ENCODE peak calls at places on chromosomes 2 and 18, in four cellular contexts. One of them, this sample, is unnamed.

GRCh38 chr2:194822657-194823056 is 834.4 kb upstream of the SLC39A10 start:
- DNase-seq in endothelial cell of umbilical vein: no peak
- DNase-seq in keratinocyte: no peak
- DNase-seq in K562: no peak
- DNase-seq in this sample: no peak

GRCh38 chr2:137287934-137288639 is 522.7 kb downstream of the THSD7B start:
- DNase-seq in endothelial cell of umbilical vein: no peak
- DNase-seq in keratinocyte: no peak
- DNase-seq in K562: no peak
- DNase-seq in this sample: no peak

GRCh38 chr2:188628989-188629889 is 337.6 kb downstream of the GULP1 start:
- DNase-seq in endothelial cell of umbilical vein: peak; percentile 11
- DNase-seq in keratinocyte: no peak
- DNase-seq in K562: no peak
- DNase-seq in this sample: peak; percentile 67

GRCh38 chr2:225464346-225465025 is 65.0 kb downstream of the NYAP2 start:
- DNase-seq in keratinocyte: no peak
- DNase-seq in endothelial cell of umbilical vein: no peak
- DNase-seq in K562: no peak
- DNase-seq in this sample: no peak

GRCh38 chr2:206572725-206573124 is 69.6 kb upstream of the FAM237A start:
- DNase-seq in keratinocyte: no peak
- DNase-seq in endothelial cell of umbilical vein: no peak
- DNase-seq in K562: no peak
- DNase-seq in this sample: peak; percentile 16

GRCh38 chr18:35084494-35085449 is 43.6 kb downstream of the MAPRE2 start:
- DNase-seq in keratinocyte: no peak
- DNase-seq in K562: no peak
- DNase-seq in endothelial cell of umbilical vein: peak; percentile 36
- DNase-seq in this sample: no peak

GRCh38 chr2:82789886-82790276 is 1669.2 kb downstream of the SUCLG1 start:
- DNase-seq in K562: no peak
- DNase-seq in endothelial cell of umbilical vein: no peak
- DNase-seq in keratinocyte: no peak
- DNase-seq in this sample: no peak

GRCh38 chr2:209471037-209471436 is 47.2 kb downstream of the MAP2 start:
- DNase-seq in keratinocyte: no peak
- DNase-seq in K562: no peak
- DNase-seq in endothelial cell of umbilical vein: peak; percentile 17
- DNase-seq in this sample: peak; percentile 55

GRCh38 chr18:33934258-33934657 is 290.5 kb downstream of the NOL4 start:
- DNase-seq in keratinocyte: no peak
- DNase-seq in K562: no peak
- DNase-seq in endothelial cell of umbilical vein: no peak
- DNase-seq in this sample: no peak

GRCh38 chr2:149885946-149886345 is 298.4 kb upstream of the MMADHC start:
- DNase-seq in keratinocyte: no peak
- DNase-seq in K562: no peak
- DNase-seq in endothelial cell of umbilical vein: no peak
- DNase-seq in this sample: no peak

GRCh38 chr18:35083174-35083712 is 42.0 kb downstream of the MAPRE2 start:
- DNase-seq in K562: no peak
- DNase-seq in keratinocyte: no peak
- DNase-seq in endothelial cell of umbilical vein: no peak
- DNase-seq in this sample: no peak

GRCh38 chr2:118223487-118224136 is 135.3 kb downstream of the INSIG2 start:
- DNase-seq in keratinocyte: no peak
- DNase-seq in K562: no peak
- DNase-seq in endothelial cell of umbilical vein: no peak
- DNase-seq in this sample: no peak

GRCh38 chr2:137964066-137964858 is at the start of gene HNMT:
- DNase-seq in endothelial cell of umbilical vein: peak; percentile 84
- DNase-seq in K562: peak; percentile 58
- DNase-seq in keratinocyte: no peak
- DNase-seq in this sample: peak; percentile 55

GRCh38 chr2:39385172-39385571 is 51.9 kb downstream of the MAP4K3 start:
- DNase-seq in endothelial cell of umbilical vein: no peak
- DNase-seq in keratinocyte: no peak
- DNase-seq in K562: no peak
- DNase-seq in this sample: no peak

GRCh38 chr2:205235434-205235833 is 446.9 kb upstream of the NRP2 start:
- DNase-seq in keratinocyte: peak; percentile 11
- DNase-seq in K562: no peak
- DNase-seq in endothelial cell of umbilical vein: no peak
- DNase-seq in this sample: no peak

GRCh38 chr18:58313491-58314032 is 269.5 kb downstream of the NEDD4L start:
- DNase-seq in K562: no peak
- DNase-seq in endothelial cell of umbilical vein: no peak
- DNase-seq in keratinocyte: no peak
- DNase-seq in this sample: no peak

GRCh38 chr2:200159829-200160781 is 146.4 kb upstream of the SPATS2L start:
- DNase-seq in K562: no peak
- DNase-seq in keratinocyte: no peak
- DNase-seq in endothelial cell of umbilical vein: no peak
- DNase-seq in this sample: peak; percentile 53

GRCh38 chr2:101003278-101003775 is 1.2 kb downstream of the RPL31 start:
- DNase-seq in K562: no peak
- DNase-seq in keratinocyte: no peak
- DNase-seq in endothelial cell of umbilical vein: peak; percentile 30
- DNase-seq in this sample: peak; percentile 9

GRCh38 chr2:81299841-81300240 is 995.3 kb upstream of the LRRTM1 start:
- DNase-seq in K562: no peak
- DNase-seq in endothelial cell of umbilical vein: no peak
- DNase-seq in keratinocyte: no peak
- DNase-seq in this sample: no peak

DNA sequence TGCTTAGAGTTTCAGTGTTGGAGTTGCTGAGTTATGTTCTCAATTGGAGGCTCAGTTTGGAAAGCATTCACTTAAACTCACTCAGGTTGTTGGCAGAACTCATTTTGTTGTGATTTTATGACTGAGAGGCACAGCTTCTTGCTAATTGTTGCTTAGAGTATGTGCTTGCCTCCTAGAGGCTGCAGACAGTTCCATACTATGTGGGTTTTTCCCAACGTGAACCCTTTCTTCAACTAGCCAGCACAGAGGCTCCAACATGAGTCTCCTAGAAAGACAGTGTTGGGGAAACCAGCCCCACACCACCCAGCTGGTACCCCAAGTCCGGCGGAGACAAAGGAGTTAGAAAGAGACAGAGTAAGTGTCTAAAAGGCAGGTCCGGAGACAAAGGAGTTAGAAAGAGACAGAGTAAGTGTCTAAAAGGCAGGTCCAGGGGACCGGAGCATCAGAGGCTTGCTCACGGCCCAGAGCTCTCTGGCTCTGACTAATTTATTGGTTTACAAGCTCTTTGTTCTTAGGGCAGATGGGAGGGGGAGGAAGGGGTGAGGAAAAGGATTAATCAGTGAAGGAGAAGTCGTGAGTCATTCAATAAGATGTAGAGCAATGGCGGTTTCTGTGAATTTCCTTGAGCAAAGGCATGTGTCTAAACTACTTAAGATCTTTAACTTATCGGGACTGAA is 999.7 kb upstream of the LRRTM1 start:
- DNase-seq in keratinocyte: no peak
- DNase-seq in endothelial cell of umbilical vein: no peak
- DNase-seq in K562: no peak
- DNase-seq in this sample: no peak
- H3K9me1 ChIP-seq in keratinocyte: no peaks in the 10 kb centered on the region
- H3K9me1 ChIP-seq in endothelial cell of umbilical vein: no peaks in the 10 kb centered on the region
- H3K9me1 ChIP-seq in K562: no peaks in the 10 kb centered on the region
- H3K9me1 ChIP-seq in this sample: no peaks in the 10 kb centered on the region

DNA sequence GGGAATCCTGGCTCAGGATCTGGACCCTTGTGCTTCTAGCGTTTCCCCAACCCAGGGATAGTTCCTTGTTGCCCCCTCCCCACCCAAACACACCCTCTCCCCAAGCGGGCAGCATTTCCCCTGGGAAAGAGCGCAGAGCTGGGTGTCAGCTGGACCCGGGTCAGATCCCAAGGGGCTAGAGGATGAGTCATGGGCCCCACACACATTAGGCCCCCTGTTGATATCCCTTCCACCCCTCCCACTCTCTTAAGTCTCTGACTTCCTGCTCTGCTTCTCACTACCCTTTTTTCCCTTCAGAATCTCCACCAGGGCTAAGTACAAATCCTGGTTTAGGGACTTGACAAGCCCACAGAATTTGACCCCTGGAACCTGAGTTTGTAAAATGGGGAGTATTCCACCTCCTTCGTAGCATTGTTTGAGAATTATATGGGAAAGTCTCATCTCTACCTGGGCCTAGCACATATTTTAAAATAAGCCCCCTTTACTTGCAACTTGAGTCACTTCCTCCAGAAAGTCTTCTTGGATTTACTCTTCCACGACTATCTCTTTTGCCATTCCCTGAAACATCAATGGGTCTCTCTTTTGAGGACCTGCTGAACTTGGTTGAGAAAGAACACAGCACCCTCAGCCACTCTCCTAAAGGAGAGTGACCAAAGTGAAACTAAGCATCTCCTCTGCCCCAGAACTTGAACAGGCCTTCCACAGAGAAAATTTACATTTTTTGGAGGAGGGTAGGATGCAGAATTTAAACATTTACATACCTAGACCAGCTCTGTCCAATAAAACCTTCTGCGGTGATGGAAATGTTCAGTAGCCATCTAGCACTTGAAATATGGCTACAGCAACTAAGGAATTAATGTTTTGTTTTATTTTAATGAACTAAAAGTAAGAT is 4.7 kb downstream of the RTKN start:
- DNase-seq in endothelial cell of umbilical vein: no peak
- DNase-seq in keratinocyte: no peak
- DNase-seq in K562: peak; percentile 43
- DNase-seq in this sample: no peak
- H3K9me1 ChIP-seq in endothelial cell of umbilical vein: no peaks in the 10 kb centered on the region
- H3K9me1 ChIP-seq in keratinocyte: peaks cover 8% of the 10 kb centered on the region
- H3K9me1 ChIP-seq in K562: no peaks in the 10 kb centered on the region
- H3K9me1 ChIP-seq in this sample: peaks cover 21% of the 10 kb centered on the region

GRCh38 chr2:46942891-46943626 is 27.5 kb upstream of the MCFD2 start:
- DNase-seq in endothelial cell of umbilical vein: no peak
- DNase-seq in K562: no peak
- DNase-seq in keratinocyte: no peak
- DNase-seq in this sample: no peak
- H3K9me1 ChIP-seq in endothelial cell of umbilical vein: no peaks in the 10 kb centered on the region
- H3K9me1 ChIP-seq in K562: no peaks in the 10 kb centered on the region
- H3K9me1 ChIP-seq in keratinocyte: no peaks in the 10 kb centered on the region
- H3K9me1 ChIP-seq in this sample: peaks cover 33% of the 10 kb centered on the region

DNA sequence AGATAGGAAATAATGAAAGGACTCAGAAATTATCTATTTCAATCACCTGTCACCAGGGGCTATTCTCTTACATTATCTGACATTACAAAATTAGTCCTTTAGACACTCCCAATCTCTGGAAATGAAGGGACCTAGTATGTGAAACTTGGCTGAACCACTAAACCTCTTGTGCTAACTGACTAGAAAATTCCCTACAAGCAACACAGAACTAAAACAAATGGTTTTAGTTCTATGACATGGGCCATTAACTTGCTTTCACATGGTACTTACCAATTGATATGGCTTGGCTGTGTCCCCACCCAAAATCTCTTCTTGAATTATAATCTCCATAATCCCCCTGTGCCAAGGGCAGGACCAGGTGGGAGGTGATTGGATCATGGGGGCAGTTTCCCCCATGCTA is 16.6 kb downstream of the SERPINE2 start:
- DNase-seq in K562: no peak
- DNase-seq in keratinocyte: no peak
- DNase-seq in endothelial cell of umbilical vein: no peak
- DNase-seq in this sample: no peak
- H3K9me1 ChIP-seq in K562: no peaks in the 10 kb centered on the region
- H3K9me1 ChIP-seq in keratinocyte: no peaks in the 10 kb centered on the region
- H3K9me1 ChIP-seq in endothelial cell of umbilical vein: no peaks in the 10 kb centered on the region
- H3K9me1 ChIP-seq in this sample: peaks cover 5% of the 10 kb centered on the region